ENCODE peak calls at places on chromosomes 16 and 17, in eight cellular contexts. W is tibial artery; K is anterior cingulate cortex; O is D341Med; S is stimulated activated CD4-positive, alpha-beta T cell treated with anti-CD3 and anti-CD28 coated beads, Interleukin-4, amount 100 ng/mL, for 48 hours; P is progenitor cell of endocrine pancreas; D is brain pericyte; I is left ventricle myocardium superior. B is an unnamed sample.

GRCh38 chr16:30395155-30395991 is at the start of gene ZNF48:
- DNase-seq in W (peak), K (peak), O (peak), S (peak), P (peak), D (no peak), I (peak), B (peak)

GRCh38 chr16:48555597-48555996 is 54.4 kb downstream of the N4BP1 start:
- DNase-seq in W (no peak), K (no peak), O (no peak), S (no peak), P (no peak), D (no peak), I (no peak), B (no peak)

GRCh38 chr16:56960681-56961281 is 969 bp upstream of the CETP start:
- DNase-seq in W (no peak), K (no peak), O (no peak), S (no peak), P (no peak), D (no peak), I (no peak), B (no peak)

GRCh38 chr16:80554037-80554436 is 13.2 kb downstream of the DYNLRB2 start:
- DNase-seq in W (no peak), K (peak), O (no peak), S (no peak), P (no peak), D (no peak), I (no peak), B (no peak)

GRCh38 chr17:80847506-80848230 is 144.0 kb upstream of the CHMP6 start:
- DNase-seq in W (peak), K (no peak), O (no peak), S (peak), P (no peak), D (no peak), I (peak), B (no peak)

GRCh38 chr17:48012151-48012520 is 25.5 kb downstream of the COPZ2 start:
- DNase-seq in W (no peak), K (peak), O (peak), S (peak), P (no peak), D (no peak), I (peak), B (no peak)

GRCh38 chr16:23595246-23595950 is 718 bp downstream of the NDUFAB1 start:
- DNase-seq in W (no peak), K (no peak), O (no peak), S (no peak), P (no peak), D (no peak), I (no peak), B (no peak)

GRCh38 chr17:61477204-61477834 is 25.1 kb downstream of the TBX4 start:
- DNase-seq in W (no peak), K (no peak), O (no peak), S (no peak), P (no peak), D (no peak), I (no peak), B (no peak)

GRCh38 chr17:36616391-36617029 is 15.1 kb downstream of the MRM1 start:
- DNase-seq in W (no peak), K (no peak), O (no peak), S (no peak), P (no peak), D (no peak), I (no peak), B (no peak)

GRCh38 chr16:89697616-89698331 is 3.7 kb downstream of the SPATA2L start:
- DNase-seq in W (no peak), K (no peak), O (no peak), S (no peak), P (no peak), D (no peak), I (no peak), B (no peak)

GRCh38 chr17:74358696-74359095 is 3.0 kb downstream of the BTBD17 start:
- DNase-seq in W (no peak), K (no peak), O (no peak), S (no peak), P (no peak), D (no peak), I (no peak), B (no peak)

GRCh38 chr17:59371426-59372099 is 40.1 kb downstream of the YPEL2 start:
- DNase-seq in W (peak), K (peak), O (no peak), S (no peak), P (no peak), D (no peak), I (peak), B (peak)

GRCh38 chr17:40481106-40481505 is 20.3 kb downstream of the TNS4 start:
- DNase-seq in W (no peak), K (no peak), O (no peak), S (no peak), P (no peak), D (no peak), I (no peak), B (no peak)

GRCh38 chr17:44820631-44821196 is 9.4 kb downstream of the GJC1 start:
- DNase-seq in W (no peak), K (no peak), O (peak), S (no peak), P (no peak), D (no peak), I (no peak), B (peak)

GRCh38 chr16:88835383-88835782 is 21.4 kb downstream of the GALNS start:
- DNase-seq in W (peak), K (no peak), O (no peak), S (no peak), P (no peak), D (no peak), I (no peak), B (no peak)

GRCh38 chr17:10857976-10858375 is 20.1 kb upstream of the PIRT start:
- DNase-seq in W (no peak), K (no peak), O (no peak), S (no peak), P (no peak), D (no peak), I (no peak), B (no peak)

GRCh38 chr16:3458852-3459361 is 15.4 kb downstream of the NAA60 start:
- DNase-seq in W (no peak), K (no peak), O (no peak), S (no peak), P (no peak), D (no peak), I (no peak), B (no peak)

GRCh38 chr17:19460695-19461094 is 49.7 kb downstream of the RNF112 start:
- DNase-seq in W (peak), K (peak), O (no peak), S (no peak), P (no peak), D (no peak), I (peak), B (peak)

GRCh38 chr17:36133629-36134259 is 30.1 kb downstream of the CCL4 start:
- DNase-seq in W (no peak), K (no peak), O (peak), S (no peak), P (no peak), D (no peak), I (no peak), B (no peak)

GRCh38 chr17:29240477-29240876 is 6.2 kb upstream of the CRYBA1 start:
- DNase-seq in W (no peak), K (no peak), O (no peak), S (no peak), P (no peak), D (no peak), I (no peak), B (no peak)

GRCh38 chr16:72241930-72242329 is 70.0 kb upstream of the PMFBP1 start:
- DNase-seq in W (no peak), K (no peak), O (peak), S (no peak), P (no peak), D (no peak), I (no peak), B (no peak)

GRCh38 chr17:8253801-8254200 is 4.7 kb downstream of the PFAS start:
- DNase-seq in W (no peak), K (no peak), O (no peak), S (no peak), P (no peak), D (no peak), I (no peak), B (no peak)

GRCh38 chr16:18932243-18932997 is 6.2 kb upstream of the SMG1 start:
- DNase-seq in W (peak), K (no peak), O (no peak), S (no peak), P (no peak), D (no peak), I (no peak), B (no peak)

GRCh38 chr16:63684116-63684515 is 1437.7 kb downstream of the CDH11 start:
- DNase-seq in W (no peak), K (no peak), O (no peak), S (no peak), P (no peak), D (no peak), I (no peak), B (no peak)